ENCODE peak calls at places on chromosomes 1 and 21, in four cellular contexts. I is WTC11, J is HepG2, H is K562. W is an unnamed sample.

GRCh38 chr1:119743776-119744597 is 24.7 kb downstream of the HMGCS2 start:
- DNase-seq in I (peak), J (peak), H (peak), W (peak)

GRCh38 chr1:109773203-109773899 is 9.6 kb upstream of the EPS8L3 start:
- DNase-seq in I (peak), J (peak), H (peak), W (peak)

GRCh38 chr1:14027099-14027498 is 327.1 kb downstream of the PRDM2 start:
- DNase-seq in I (peak), J (no peak), H (peak), W (no peak)

GRCh38 chr1:206776239-206776638 is 3.9 kb upstream of the IL10 start:
- DNase-seq in I (no peak), J (peak), H (no peak), W (no peak)

GRCh38 chr1:20588634-20589225 is at the start of gene CDA:
- DNase-seq in I (peak), J (peak), H (peak), W (peak)

GRCh38 chr21:45388611-45389296 is 16.2 kb upstream of the COL18A1 start:
- DNase-seq in I (no peak), J (no peak), H (no peak), W (no peak)

GRCh38 chr1:19007491-19008441 is 51.3 kb upstream of the IFFO2 start:
- DNase-seq in I (no peak), J (peak), H (no peak), W (peak)

GRCh38 chr21:35904995-35905972 is 155.0 kb downstream of the SETD4 start:
- DNase-seq in I (no peak), J (no peak), H (no peak), W (no peak)

GRCh38 chr21:39137248-39138186 is 45.7 kb downstream of the PSMG1 start:
- DNase-seq in I (peak), J (peak), H (no peak), W (peak)

GRCh38 chr1:91278754-91279153 is 125.9 kb downstream of the HFM1 start:
- DNase-seq in I (no peak), J (peak), H (no peak), W (peak)

GRCh38 chr1:230103341-230104173 is 36.5 kb downstream of the GALNT2 start:
- DNase-seq in I (no peak), J (no peak), H (no peak), W (no peak)

GRCh38 chr1:160161965-160162705 is 10.7 kb downstream of the ATP1A4 start:
- DNase-seq in I (peak), J (peak), H (no peak), W (no peak)

GRCh38 chr1:230681599-230681998 is 32.3 kb downstream of the AGT start:
- DNase-seq in I (no peak), J (peak), H (no peak), W (no peak)

GRCh38 chr1:201625711-201626300 is 86.9 kb downstream of the NAV1 start:
- DNase-seq in I (no peak), J (no peak), H (no peak), W (no peak)

DNA sequence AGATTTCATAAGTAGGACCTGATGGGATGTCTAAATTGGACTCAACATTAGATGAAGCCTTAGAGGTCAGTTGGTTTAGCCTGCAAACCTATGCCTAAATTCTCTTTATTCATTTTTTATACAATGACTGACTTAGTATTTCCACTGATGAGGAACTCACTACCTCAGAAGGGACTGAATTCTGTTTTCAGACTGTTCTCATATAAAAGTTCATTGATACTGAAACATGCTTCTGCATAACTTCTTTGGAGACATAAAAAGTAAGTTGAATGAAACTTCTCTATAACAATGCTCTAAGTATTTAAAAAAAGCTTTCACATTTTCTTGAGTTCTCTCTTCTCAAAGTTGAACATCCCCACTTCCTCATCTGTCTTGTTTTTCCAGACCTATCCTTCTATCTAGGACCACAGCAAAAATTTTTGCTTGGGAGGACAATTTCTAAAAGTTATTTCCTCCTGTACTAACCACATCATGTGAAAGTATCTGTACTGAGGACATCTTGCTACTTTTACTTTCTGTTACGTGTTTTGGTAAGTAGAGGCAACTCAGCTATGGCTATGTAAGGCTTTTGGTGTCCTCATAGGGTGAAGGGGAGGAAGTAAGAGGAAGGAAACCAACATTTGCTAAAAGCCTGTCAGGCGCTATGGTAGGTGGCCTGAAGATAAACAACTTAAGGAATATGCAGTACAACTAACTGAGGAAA is 64.1 kb downstream of the USP24 start:
- DNase-seq in I (no peak), J (no peak), H (no peak), W (no peak)
- TF ChIP-seq HMGXB4 in I (no peak), J (no peak), H (no peak), W (no peak)

GRCh38 chr1:41895552-41895951 is 23.2 kb downstream of the HIVEP3 start:
- DNase-seq in I (no peak), J (no peak), H (peak), W (no peak)
- TF ChIP-seq HMGXB4 in I (no peak), J (no peak), H (no peak), W (no peak)

DNA sequence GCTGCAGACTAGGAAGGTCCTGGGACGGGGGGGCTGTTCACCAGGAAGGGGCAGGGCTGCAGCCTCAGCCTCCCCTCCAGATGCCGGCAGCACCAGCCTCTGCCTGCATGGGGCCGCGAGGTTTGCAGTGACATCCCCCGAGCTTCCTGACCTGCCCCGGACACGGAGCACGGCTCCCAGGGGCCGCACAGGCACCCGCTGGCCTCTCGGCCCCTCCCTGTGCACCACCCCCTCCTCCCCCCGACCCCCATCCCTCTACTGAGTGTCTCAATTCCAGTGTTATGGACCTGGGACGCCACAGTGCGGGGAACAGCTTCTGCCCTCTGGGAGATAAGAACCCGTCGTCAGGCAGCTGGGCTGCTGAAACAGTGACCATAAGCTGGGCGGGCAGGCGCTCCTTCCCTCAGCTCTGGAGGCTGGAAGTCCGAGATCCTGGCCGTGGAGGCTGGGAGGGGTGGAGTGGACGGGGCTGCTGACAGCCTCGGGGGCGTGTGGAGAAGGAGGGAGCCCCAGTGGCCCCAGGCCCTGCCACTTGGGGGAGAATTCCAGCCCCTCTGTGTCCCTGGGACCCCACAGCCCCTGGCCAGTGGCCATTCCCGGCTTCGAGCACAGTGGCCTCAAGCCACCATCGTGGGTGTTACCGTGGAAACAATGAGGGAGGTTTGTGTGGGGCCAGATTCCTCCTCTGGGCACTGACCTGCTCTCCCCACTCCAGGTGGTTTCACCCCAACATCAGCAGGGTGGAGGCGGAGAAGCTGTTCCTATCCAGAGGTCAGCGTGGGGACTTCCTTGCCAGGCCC is 11.5 kb downstream of the RNF223 start:
- DNase-seq in I (no peak), J (no peak), H (peak), W (no peak)
- TF ChIP-seq HMGXB4 in I (no peak), J (no peak), H (no peak), W (no peak)

GRCh38 chr1:208288495-208288894 is 44.3 kb upstream of the PLXNA2 start:
- DNase-seq in I (no peak), J (no peak), H (no peak), W (no peak)
- TF ChIP-seq HMGXB4 in I (no peak), J (no peak), H (no peak), W (no peak)

W was measured in A549.